ENCODE peak calls at places on chromosomes 7 and 10, in nine cellular contexts. L, J, C, B, S, X, T, A and W are unnamed samples.

GRCh38 chr7:30321992-30322637 is 37.7 kb downstream of the ZNRF2 start:
- DNase-seq in C (no peak), A (no peak), B (no peak), J (no peak), L (peak; percentile 14), X (no peak), S (no peak), T (no peak), W (no peak)

GRCh38 chr10:69446229-69446628 is 5.0 kb upstream of the TSPAN15 start:
- DNase-seq in B (no peak), T (no peak), J (no peak), C (no peak), X (no peak), A (no peak), L (no peak), S (no peak), W (no peak)

GRCh38 chr10:29699621-29700020 is 64.8 kb upstream of the SVIL start:
- DNase-seq in A (no peak), X (no peak), S (no peak), C (no peak), T (no peak), B (no peak), L (no peak), J (no peak), W (no peak)

GRCh38 chr7:155222046-155222445 is 75.6 kb upstream of the INSIG1 start:
- DNase-seq in C (no peak), J (no peak), X (no peak), T (no peak), B (no peak), S (no peak), L (no peak), A (no peak), W (no peak)

GRCh38 chr7:94357076-94357475 is 37.6 kb upstream of the COL1A2 start:
- DNase-seq in A (no peak), B (no peak), C (no peak), L (no peak), T (no peak), J (no peak), X (no peak), S (no peak), W (no peak)

GRCh38 chr10:8539056-8539455 is 484.6 kb downstream of the GATA3 start:
- DNase-seq in A (no peak), B (no peak), T (no peak), S (no peak), L (no peak), C (no peak), J (no peak), X (no peak), W (no peak)

GRCh38 chr10:113890769-113891168 is 36.3 kb downstream of the NHLRC2 start:
- DNase-seq in X (no peak), A (no peak), C (no peak), L (no peak), T (no peak), B (no peak), J (no peak), S (no peak), W (no peak)

GRCh38 chr10:82942572-82943091 is 1067.6 kb downstream of the NRG3 start:
- DNase-seq in B (no peak), J (no peak), A (no peak), T (no peak), C (no peak), X (peak; percentile 64), S (peak; percentile 56), L (no peak), W (no peak)

GRCh38 chr7:102317231-102318059 is 30.8 kb downstream of the SH2B2 start:
- DNase-seq in A (no peak), T (no peak), B (no peak), X (no peak), S (no peak), J (no peak), L (no peak), C (no peak), W (peak; percentile 44)